ENCODE peak calls at places on chromosomes 7 and 10, in six cellular contexts. B is activated CD8-positive, alpha-beta T cell treated with anti-CD3 and anti-CD28 coated beads for 36 hours; P is kidney tubule cell; H is NCI-H1092 treated with DMSO at 0.1 percent for 48 hours; A is HFF-Myc; Z is SJCRH30. L is an unnamed sample.

GRCh38 chr7:151195616-151196450 is 8.8 kb upstream of the ASB10 start:
- DNase-seq in A (no peak), H (no peak), B (no peak), Z (no peak), P (no peak), L (no peak)

GRCh38 chr7:55539380-55539779 is 32.9 kb downstream of the VOPP1 start:
- DNase-seq in Z (no peak), P (peak), A (no peak), B (no peak), H (no peak), L (no peak)

GRCh38 chr7:116210345-116211005 is at the start of gene TES:
- DNase-seq in A (no peak), B (peak), P (peak), Z (peak), H (peak), L (no peak)

GRCh38 chr7:16345979-16346958 is 75.1 kb downstream of the CRPPA start:
- DNase-seq in Z (peak), H (no peak), B (no peak), A (peak), P (peak), L (peak)

GRCh38 chr10:47379901-47380300 is 4.2 kb downstream of the ZNF488 start:
- DNase-seq in B (no peak), P (no peak), H (no peak), Z (no peak), A (no peak), L (no peak)

GRCh38 chr7:152436279-152437147 is 710 bp upstream of the KMT2C start:
- DNase-seq in B (peak), P (peak), A (peak), H (peak), Z (peak), L (peak)

GRCh38 chr7:101232141-101232821 is 5.3 kb downstream of the CLDN15 start:
- DNase-seq in B (no peak), A (no peak), Z (no peak), P (peak), H (no peak), L (no peak)

GRCh38 chr7:50210706-50211115 is 93.8 kb upstream of the IKZF1 start:
- DNase-seq in Z (no peak), H (no peak), B (no peak), P (no peak), A (no peak), L (no peak)

GRCh38 chr7:84022686-84023308 is 171.8 kb downstream of the SEMA3A start:
- DNase-seq in P (peak), A (no peak), H (peak), Z (no peak), B (no peak), L (no peak)

GRCh38 chr7:119514326-119514725 is 758.6 kb upstream of the KCND2 start:
- DNase-seq in P (no peak), H (no peak), Z (no peak), B (no peak), A (no peak), L (no peak)

GRCh38 chr10:90138844-90139243 is 437.5 kb downstream of the KIF20B start:
- DNase-seq in A (no peak), B (no peak), H (no peak), P (peak), Z (peak), L (no peak)

GRCh38 chr10:99604862-99605261 is 15.4 kb downstream of the SLC25A28 start:
- DNase-seq in H (no peak), B (no peak), P (no peak), Z (no peak), A (no peak), L (no peak)

GRCh38 chr10:13222151-13222550 is 12.0 kb downstream of the UCMA start:
- DNase-seq in Z (no peak), H (no peak), A (no peak), B (no peak), P (no peak), L (no peak)

GRCh38 chr7:36999851-37000480 is 275.7 kb upstream of the AOAH start:
- DNase-seq in B (no peak), A (no peak), Z (no peak), P (no peak), H (peak), L (no peak)

GRCh38 chr10:44853148-44853734 is 57.9 kb upstream of the TMEM72 start:
- DNase-seq in B (no peak), H (no peak), Z (no peak), A (no peak), P (peak), L (no peak)

GRCh38 chr10:76643465-76643864 is 994.1 kb downstream of the KCNMA1 start:
- DNase-seq in Z (no peak), A (no peak), H (peak), P (no peak), B (no peak), L (no peak)

GRCh38 chr7:55469271-55469681 is 103.0 kb downstream of the VOPP1 start:
- DNase-seq in H (peak), Z (peak), P (no peak), A (no peak), B (peak), L (no peak)

GRCh38 chr10:132048294-132048667 is 17.5 kb upstream of the JAKMIP3 start:
- DNase-seq in Z (no peak), B (no peak), A (no peak), H (no peak), P (no peak), L (no peak)

GRCh38 chr7:76509931-76510877 is at the start of gene UPK3B:
- DNase-seq in P (peak), B (no peak), Z (peak), H (no peak), A (no peak), L (no peak)

GRCh38 chr7:126361183-126361582 is 891.6 kb downstream of the GRM8 start:
- DNase-seq in Z (no peak), H (no peak), P (no peak), B (no peak), A (no peak), L (no peak)

GRCh38 chr10:116669080-116669479 is 48.3 kb downstream of the PNLIPRP2 start:
- DNase-seq in B (no peak), H (no peak), P (peak), Z (no peak), A (no peak), L (no peak)

GRCh38 chr7:116741625-116742316 is 69.8 kb downstream of the MET start:
- DNase-seq in A (peak), B (no peak), H (no peak), P (no peak), Z (no peak), L (no peak)

GRCh38 chr7:116322541-116322940 is 112.2 kb downstream of the TES start:
- DNase-seq in P (no peak), H (no peak), Z (peak), B (no peak), A (no peak), L (no peak)

GRCh38 chr10:121788717-121789116 is 139.1 kb downstream of the ATE1 start:
- DNase-seq in B (no peak), H (peak), Z (peak), P (no peak), A (no peak), L (no peak)

GRCh38 chr10:103661951-103662405 is 168.5 kb downstream of the NEURL1 start:
- DNase-seq in A (no peak), B (no peak), Z (no peak), H (no peak), P (peak), L (no peak)

GRCh38 chr10:86306628-86307278 is 59.8 kb downstream of the GRID1 start:
- DNase-seq in A (no peak), P (peak), B (peak), H (no peak), Z (peak), L (no peak)

GRCh38 chr10:103232772-103233488 is 12.8 kb upstream of the RPEL1 start:
- DNase-seq in B (no peak), P (peak), A (no peak), Z (no peak), H (no peak), L (peak)

GRCh38 chr10:131848296-131848695 is 52.5 kb upstream of the PPP2R2D start:
- DNase-seq in H (no peak), Z (no peak), P (no peak), B (no peak), A (no peak), L (no peak)

GRCh38 chr7:26186364-26187311 is 13.9 kb downstream of the HNRNPA2B1 start:
- DNase-seq in Z (no peak), A (no peak), B (no peak), P (no peak), H (no peak), L (no peak)

GRCh38 chr10:29649561-29650551 is 15.1 kb upstream of the SVIL start:
- DNase-seq in H (no peak), A (peak), Z (no peak), P (no peak), B (no peak), L (peak)

GRCh38 chr10:97648557-97649404 is 8.3 kb downstream of the PI4K2A start:
- DNase-seq in B (peak), A (peak), P (peak), Z (peak), H (no peak), L (peak)

GRCh38 chr10:97851341-97852001 is 1.8 kb downstream of the GOLGA7B start:
- DNase-seq in P (no peak), A (no peak), B (peak), H (no peak), Z (no peak), L (no peak)

GRCh38 chr7:5497158-5498103 is 73.8 kb upstream of the TNRC18 start:
- DNase-seq in A (no peak), B (peak), H (no peak), Z (no peak), P (no peak), L (no peak)

GRCh38 chr7:13948019-13948781 is 41.3 kb downstream of the ETV1 start:
- DNase-seq in Z (peak), H (no peak), B (no peak), P (no peak), A (no peak), L (no peak)

GRCh38 chr7:43572516-43573049 is 10.3 kb upstream of the STK17A start:
- DNase-seq in P (peak), Z (peak), A (peak), H (no peak), B (peak), L (peak)